ENCODE peak calls at places on chromosomes 5 and 9, in ten cellular contexts. N is Kasumi-1; S is head of caudate nucleus; Q is iPS-NIHi11; C is 8988T; A is stimulated activated CD4-positive, alpha-beta T cell treated with anti-CD3 and anti-CD28 coated beads, Interleukin-1b, Interleukin-23, amount 100 ng/mL, for 24 hours; Y is stimulated activated naive CD8-positive, alpha-beta T cell treated with anti-CD3 and anti-CD28 coated beads, Interleukin-15, amount 100 ng/mL, for 72 hours; K is IMR-90; M is amniotic stem cell; T is BJ. G is an unnamed sample.

GRCh38 chr5:140785905-140786686 is at the start of gene PCDHA1:
- DNase-seq in N (no peak), S (no peak), Q (no peak), C (peak), A (no peak), Y (no peak), K (no peak), M (no peak), T (no peak), G (no peak)

GRCh38 chr9:125106285-125106893 is 36.9 kb downstream of the SCAI start:
- DNase-seq in N (no peak), S (no peak), Q (no peak), C (no peak), A (no peak), Y (no peak), K (peak), M (no peak), T (peak), G (no peak)

GRCh38 chr5:38738898-38739743 is 106.7 kb upstream of the OSMR start:
- DNase-seq in N (no peak), S (no peak), Q (no peak), C (no peak), A (no peak), Y (no peak), K (no peak), M (no peak), T (no peak), G (no peak)

GRCh38 chr5:79416499-79416898 is 97.4 kb downstream of the HOMER1 start:
- DNase-seq in N (no peak), S (no peak), Q (no peak), C (no peak), A (no peak), Y (no peak), K (peak), M (no peak), T (no peak), G (no peak)

GRCh38 chr9:121863931-121864330 is 212.5 kb downstream of the DAB2IP start:
- DNase-seq in N (no peak), S (no peak), Q (no peak), C (no peak), A (no peak), Y (no peak), K (peak), M (no peak), T (no peak), G (no peak)

GRCh38 chr9:116806075-116806474 is 119.0 kb downstream of the TRIM32 start:
- DNase-seq in N (no peak), S (no peak), Q (peak), C (no peak), A (no peak), Y (no peak), K (peak), M (peak), T (no peak), G (peak)

GRCh38 chr9:97860451-97861147 is 7.6 kb downstream of the FOXE1 start:
- DNase-seq in N (no peak), S (no peak), Q (no peak), C (no peak), A (no peak), Y (no peak), K (no peak), M (no peak), T (no peak), G (no peak)

GRCh38 chr9:111298831-111299603 is 31.0 kb downstream of the OR2K2 start:
- DNase-seq in N (peak), S (peak), Q (peak), C (no peak), A (no peak), Y (no peak), K (peak), M (peak), T (peak), G (no peak)

GRCh38 chr5:177553671-177554429 is 513 bp downstream of the FAM193B start:
- DNase-seq in N (peak), S (peak), Q (peak), C (peak), A (no peak), Y (peak), K (no peak), M (no peak), T (no peak), G (peak)

GRCh38 chr5:90037646-90038045 is 371.9 kb downstream of the CETN3 start:
- DNase-seq in N (no peak), S (no peak), Q (no peak), C (no peak), A (no peak), Y (no peak), K (peak), M (peak), T (no peak), G (no peak)

GRCh38 chr5:54115768-54116403 is 194.5 kb downstream of the ARL15 start:
- DNase-seq in N (no peak), S (no peak), Q (no peak), C (no peak), A (no peak), Y (no peak), K (peak), M (no peak), T (no peak), G (no peak)

GRCh38 chr5:1062761-1063568 is 48.9 kb downstream of the SLC12A7 start:
- DNase-seq in N (no peak), S (no peak), Q (no peak), C (peak), A (no peak), Y (no peak), K (no peak), M (no peak), T (no peak), G (no peak)

GRCh38 chr5:15214010-15214409 is 286.0 kb upstream of the FBXL7 start:
- DNase-seq in N (no peak), S (no peak), Q (no peak), C (no peak), A (no peak), Y (no peak), K (no peak), M (no peak), T (no peak), G (no peak)

GRCh38 chr5:168755548-168756093 is 176.5 kb upstream of the PANK3 start:
- DNase-seq in N (no peak), S (no peak), Q (no peak), C (no peak), A (no peak), Y (no peak), K (no peak), M (no peak), T (no peak), G (no peak)

GRCh38 chr5:77850536-77851228 is 74.5 kb upstream of the TBCA start:
- DNase-seq in N (no peak), S (no peak), Q (no peak), C (no peak), A (no peak), Y (no peak), K (no peak), M (no peak), T (no peak), G (peak)

GRCh38 chr5:154086123-154086522 is 47.4 kb downstream of the MFAP3 start:
- DNase-seq in N (no peak), S (no peak), Q (no peak), C (no peak), A (no peak), Y (no peak), K (no peak), M (no peak), T (no peak), G (no peak)

GRCh38 chr9:124800306-124801259 is 23.6 kb downstream of the OLFML2A start:
- DNase-seq in N (no peak), S (peak), Q (no peak), C (no peak), A (no peak), Y (no peak), K (peak), M (no peak), T (no peak), G (no peak)

GRCh38 chr5:43313854-43314457 is 744 bp upstream of the HMGCS1 start:
- DNase-seq in N (no peak), S (no peak), Q (peak), C (no peak), A (no peak), Y (no peak), K (no peak), M (no peak), T (no peak), G (peak)

GRCh38 chr5:144189800-144190429 is 19.2 kb downstream of the KCTD16 start:
- DNase-seq in N (peak), S (no peak), Q (no peak), C (no peak), A (no peak), Y (peak), K (peak), M (no peak), T (peak), G (no peak)

GRCh38 chr5:155150012-155150411 is 136.5 kb downstream of the KIF4B start:
- DNase-seq in N (peak), S (no peak), Q (no peak), C (no peak), A (no peak), Y (no peak), K (no peak), M (no peak), T (no peak), G (no peak)

GRCh38 chr5:133827001-133827400 is 141.4 kb downstream of the C5orf15 start:
- DNase-seq in N (no peak), S (no peak), Q (no peak), C (no peak), A (no peak), Y (no peak), K (no peak), M (no peak), T (no peak), G (no peak)

GRCh38 chr9:86096382-86096781 is 3.0 kb downstream of the GOLM1 start:
- DNase-seq in N (no peak), S (no peak), Q (no peak), C (no peak), A (no peak), Y (no peak), K (peak), M (no peak), T (no peak), G (no peak)

GRCh38 chr5:75512383-75513074 is 838 bp downstream of the POLK start:
- DNase-seq in N (peak), S (no peak), Q (no peak), C (no peak), A (no peak), Y (no peak), K (peak), M (no peak), T (no peak), G (no peak)

GRCh38 chr5:149338364-149338763 is 6.9 kb upstream of the GRPEL2 start:
- DNase-seq in N (no peak), S (no peak), Q (no peak), C (no peak), A (no peak), Y (no peak), K (no peak), M (no peak), T (no peak), G (no peak)

GRCh38 chr9:16689352-16689938 is 181.0 kb downstream of the BNC2 start:
- DNase-seq in N (no peak), S (no peak), Q (no peak), C (no peak), A (no peak), Y (no peak), K (peak), M (no peak), T (no peak), G (no peak)

GRCh38 chr9:128747233-128747632 is 23.3 kb upstream of the ZDHHC12 start:
- DNase-seq in N (no peak), S (no peak), Q (no peak), C (no peak), A (no peak), Y (no peak), K (no peak), M (no peak), T (no peak), G (no peak)

GRCh38 chr9:128987800-128988199 is 40.3 kb downstream of the NUP188 start:
- DNase-seq in N (no peak), S (no peak), Q (no peak), C (no peak), A (no peak), Y (no peak), K (peak), M (peak), T (peak), G (no peak)

GRCh38 chr9:35481347-35481975 is 8.4 kb upstream of the RUSC2 start:
- DNase-seq in N (peak), S (no peak), Q (peak), C (no peak), A (no peak), Y (peak), K (peak), M (no peak), T (no peak), G (peak)

GRCh38 chr5:33299621-33300208 is 141.1 kb upstream of the TARS1 start:
- DNase-seq in N (peak), S (no peak), Q (no peak), C (no peak), A (no peak), Y (no peak), K (peak), M (peak), T (no peak), G (no peak)

GRCh38 chr5:111968459-111968858 is 211.5 kb upstream of the NREP start:
- DNase-seq in N (no peak), S (no peak), Q (no peak), C (no peak), A (no peak), Y (no peak), K (peak), M (no peak), T (no peak), G (no peak)

GRCh38 chr5:28226407-28226806 is 1188.0 kb upstream of the CDH9 start:
- DNase-seq in N (no peak), S (no peak), Q (no peak), C (no peak), A (no peak), Y (no peak), K (no peak), M (no peak), T (no peak), G (no peak)

GRCh38 chr5:146681586-146681945 is 165.6 kb upstream of the GPR151 start:
- DNase-seq in N (no peak), S (no peak), Q (no peak), C (no peak), A (no peak), Y (no peak), K (no peak), M (no peak), T (no peak), G (no peak)

GRCh38 chr5:67581203-67581602 is 384.6 kb upstream of the CD180 start:
- DNase-seq in N (no peak), S (no peak), Q (no peak), C (no peak), A (no peak), Y (peak), K (no peak), M (no peak), T (peak), G (no peak)

GRCh38 chr5:33311893-33312292 is 128.9 kb upstream of the TARS1 start:
- DNase-seq in N (no peak), S (no peak), Q (no peak), C (no peak), A (no peak), Y (no peak), K (peak), M (peak), T (peak), G (no peak)